ENCODE peak calls at places on chromosomes 13 and 19, in five cellular contexts. H is EH, P is NCI-H2029, I is HFF-Myc, V is H54. X is an unnamed sample.

GRCh38 chr19:7293795-7294570 is at the start of gene INSR:
- DNase-seq in H (peak; percentile 89), P (peak; percentile 79), I (peak; percentile 12), V (peak; percentile 98), X (peak; percentile 85)

GRCh38 chr13:105969761-105970160 is 565.7 kb downstream of the EFNB2 start:
- DNase-seq in H (peak; percentile 92), P (no peak), I (no peak), V (no peak), X (no peak)

GRCh38 chr13:113960276-113960948 is 13.5 kb downstream of the C13orf46 start:
- DNase-seq in H (no peak), P (no peak), I (no peak), V (no peak), X (no peak)

GRCh38 chr13:59951011-59951410 is 212.7 kb downstream of the DIAPH3 start:
- DNase-seq in H (no peak), P (no peak), I (no peak), V (no peak), X (no peak)

GRCh38 chr19:38970664-38971532 is 4.6 kb downstream of the FBXO17 start:
- DNase-seq in H (peak; percentile 31), P (no peak), I (no peak), V (no peak), X (no peak)

GRCh38 chr19:56476671-56477428 is at the start of gene ZNF667:
- DNase-seq in H (peak; percentile 47), P (no peak), I (peak; percentile 11), V (peak; percentile 55), X (no peak)

GRCh38 chr13:110030394-110030928 is 244.1 kb upstream of the IRS2 start:
- DNase-seq in H (no peak), P (no peak), I (no peak), V (no peak), X (no peak)

GRCh38 chr19:6364353-6364752 is 3.0 kb downstream of the CLPP start:
- DNase-seq in H (no peak), P (no peak), I (no peak), V (no peak), X (no peak)

GRCh38 chr19:16456652-16457194 is 15.0 kb downstream of the EPS15L1 start:
- DNase-seq in H (peak; percentile 25), P (no peak), I (no peak), V (no peak), X (peak; percentile 28)

X was measured in WTC11.